ENCODE peak calls at places on chromosomes 4 and X, in five cellular contexts. A, L, K, S and B are unnamed samples.

GRCh38 chrX:123884809-123885408 is 25.1 kb downstream of the XIAP start:
- DNase-seq in A (no peak), L (peak), K (no peak), S (no peak), B (peak)

GRCh38 chrX:39144323-39144722 is 343.1 kb downstream of the MID1IP1 start:
- DNase-seq in A (no peak), L (no peak), K (no peak), S (no peak), B (no peak)

GRCh38 chr4:150366487-150366999 is 215.4 kb upstream of the MAB21L2 start:
- DNase-seq in A (no peak), L (peak), K (no peak), S (no peak), B (no peak)

GRCh38 chr4:150713251-150713650 is 131.3 kb downstream of the MAB21L2 start:
- DNase-seq in A (no peak), L (no peak), K (no peak), S (no peak), B (no peak)

GRCh38 chr4:73407227-73407673 is 3.2 kb downstream of the ALB start:
- DNase-seq in A (no peak), L (no peak), K (no peak), S (no peak), B (no peak)

GRCh38 chr4:160370046-160370445 is 1267.2 kb downstream of the RAPGEF2 start:
- DNase-seq in A (no peak), L (no peak), K (no peak), S (no peak), B (no peak)

GRCh38 chr4:12409507-12410190 is 981.0 kb upstream of the HS3ST1 start:
- DNase-seq in A (no peak), L (no peak), K (no peak), S (no peak), B (no peak)

GRCh38 chrX:101347859-101348451 is 587 bp downstream of the TIMM8A start:
- DNase-seq in A (no peak), L (no peak), K (no peak), S (no peak), B (no peak)

GRCh38 chrX:123797543-123798447 is 62.1 kb upstream of the XIAP start:
- DNase-seq in A (no peak), L (no peak), K (no peak), S (no peak), B (no peak)

GRCh38 chr4:177384856-177385396 is 57.3 kb downstream of the AGA start:
- DNase-seq in A (no peak), L (no peak), K (no peak), S (no peak), B (no peak)

GRCh38 chrX:40096395-40097091 is 1.2 kb downstream of the BCOR start:
- DNase-seq in A (peak), L (no peak), K (peak), S (peak), B (peak)

GRCh38 chrX:9312922-9313867 is 151.7 kb upstream of the TBL1X start:
- DNase-seq in A (peak), L (no peak), K (peak), S (peak), B (peak)

GRCh38 chrX:51571821-51572220 is 46.9 kb downstream of the CENPVL3 start:
- DNase-seq in A (no peak), L (no peak), K (no peak), S (no peak), B (no peak)

GRCh38 chrX:77167993-77168392 is 279.2 kb upstream of the FGF16 start:
- DNase-seq in A (no peak), L (no peak), K (no peak), S (no peak), B (no peak)

GRCh38 chr4:138939960-138940359 is 75.6 kb upstream of the NOCT start:
- DNase-seq in A (no peak), L (no peak), K (no peak), S (no peak), B (no peak)

GRCh38 chr4:111712093-111712677 is 433.1 kb upstream of the FAM241A start:
- DNase-seq in A (no peak), L (no peak), K (no peak), S (no peak), B (no peak)

GRCh38 chr4:121777625-121778024 is 12.7 kb upstream of the SMIM43 start:
- DNase-seq in A (no peak), L (no peak), K (no peak), S (no peak), B (no peak)

GRCh38 chr4:14289708-14290107 is 662.2 kb upstream of the BOD1L1 start:
- DNase-seq in A (no peak), L (no peak), K (no peak), S (no peak), B (no peak)

GRCh38 chr4:146511381-146511780 is 10.4 kb downstream of the SLC10A7 start:
- DNase-seq in A (no peak), L (no peak), K (no peak), S (no peak), B (no peak)

GRCh38 chr4:82708982-82709381 is 89.6 kb downstream of the SCD5 start:
- DNase-seq in A (no peak), L (no peak), K (no peak), S (no peak), B (no peak)

GRCh38 chr4:169314906-169315305 is 44.1 kb upstream of the SH3RF1 start:
- DNase-seq in A (no peak), L (peak), K (no peak), S (no peak), B (no peak)

GRCh38 chrX:51440365-51440764 is 56.0 kb downstream of the NUDT11 start:
- DNase-seq in A (no peak), L (no peak), K (no peak), S (no peak), B (no peak)

GRCh38 chr4:165011403-165011802 is 20.4 kb upstream of the TRIM60 start:
- DNase-seq in A (no peak), L (no peak), K (no peak), S (no peak), B (no peak)